ENCODE peak calls at places on chromosomes 2 and 18, in eight cellular contexts. J is OCI-LY7, F is occipital lobe, X is GM04503, O is choroid plexus epithelial cell, Z is GM12891, E is IMR-90, G is body of pancreas. C is an unnamed sample.

GRCh38 chr2:4134881-4135565 is 431.6 kb downstream of the DCDC2C start:
- DNase-seq in Z (no peak), J (no peak), G (no peak), E (no peak), F (no peak), O (no peak), X (no peak), C (no peak)

GRCh38 chr18:24397131-24397693 is 412 bp downstream of the OSBPL1A start:
- DNase-seq in Z (no peak), X (peak; percentile 47), E (peak; percentile 78), O (peak; percentile 86), J (peak; percentile 4), G (peak; percentile 73), F (peak; percentile 69), C (peak; percentile 9)

GRCh38 chr2:8103085-8103708 is 578.7 kb upstream of the ID2 start:
- DNase-seq in X (no peak), J (no peak), O (peak; percentile 30), F (no peak), E (peak; percentile 78), Z (no peak), G (no peak), C (no peak)

GRCh38 chr18:74264303-74265020 is 27.3 kb downstream of the CYB5A start:
- DNase-seq in F (no peak), X (no peak), G (no peak), Z (no peak), O (no peak), E (no peak), J (no peak), C (no peak)

GRCh38 chr2:66432801-66433694 is 1.9 kb upstream of the MEIS1 start:
- DNase-seq in G (peak; percentile 96), J (no peak), Z (no peak), F (peak; percentile 90), E (peak; percentile 98), O (peak; percentile 97), X (peak; percentile 90), C (no peak)

GRCh38 chr18:26003817-26004216 is 86.6 kb downstream of the SS18 start:
- DNase-seq in G (no peak), X (no peak), J (no peak), E (no peak), Z (no peak), O (no peak), F (no peak), C (no peak)

GRCh38 chr18:76098728-76099514 is 396.1 kb downstream of the ZNF516 start:
- DNase-seq in F (no peak), G (peak; percentile 5), Z (no peak), X (no peak), O (no peak), J (no peak), E (no peak), C (no peak)

GRCh38 chr2:170943596-170943995 is 14.5 kb downstream of the GORASP2 start:
- DNase-seq in E (no peak), X (no peak), J (no peak), G (no peak), F (no peak), O (peak; percentile 50), Z (no peak), C (no peak)

GRCh38 chr2:161122772-161123530 is 37.3 kb upstream of the TANK start:
- DNase-seq in F (peak; percentile 39), O (peak; percentile 95), X (peak; percentile 81), G (peak; percentile 76), E (peak; percentile 93), Z (no peak), J (no peak), C (no peak)

GRCh38 chr2:12075603-12076002 is 329.2 kb downstream of the LPIN1 start:
- DNase-seq in F (no peak), Z (no peak), X (no peak), E (no peak), O (no peak), J (no peak), G (no peak), C (no peak)

GRCh38 chr2:196293751-196294486 is 122.5 kb upstream of the STK17B start:
- DNase-seq in Z (no peak), E (peak; percentile 96), O (peak; percentile 93), G (no peak), X (peak; percentile 74), J (no peak), F (no peak), C (no peak)